ENCODE peak calls at places on chromosomes 12 and 14, in five cellular contexts. M, R, Y, K and I are unnamed samples.

GRCh38 chr14:54794796-54795195 is 107.8 kb downstream of the GCH1 start:
- DNase-seq in R (no peak), M (no peak), K (no peak), Y (no peak), I (no peak)

GRCh38 chr14:73753043-73753886 is 39.1 kb upstream of the PNMA1 start:
- DNase-seq in R (peak), Y (peak), M (no peak), K (no peak), I (no peak)

GRCh38 chr12:75908961-75909699 is 122.4 kb downstream of the PHLDA1 start:
- DNase-seq in K (no peak), M (peak), R (peak), Y (peak), I (no peak)

GRCh38 chr12:49983892-49984291 is 11.1 kb downstream of the AQP6 start:
- DNase-seq in Y (peak), R (peak), M (peak), K (no peak), I (no peak)

GRCh38 chr12:24014853-24015590 is 65.6 kb upstream of the SOX5 start:
- DNase-seq in M (no peak), R (no peak), K (no peak), Y (no peak), I (no peak)

GRCh38 chr14:94342334-94342934 is 19.3 kb upstream of the SERPINA6 start:
- DNase-seq in M (peak), Y (peak), R (peak), K (no peak), I (no peak)

GRCh38 chr12:473198-473597 is 13.5 kb downstream of the B4GALNT3 start:
- DNase-seq in K (no peak), R (no peak), M (no peak), Y (no peak), I (no peak)

GRCh38 chr14:61452452-61452851 is 131.1 kb downstream of the PRKCH start:
- DNase-seq in M (no peak), Y (no peak), R (no peak), K (no peak), I (no peak)

GRCh38 chr12:115794659-115795081 is 482.8 kb downstream of the MED13L start:
- DNase-seq in M (no peak), Y (no peak), R (no peak), K (no peak), I (no peak)

GRCh38 chr12:1518763-1519516 is 75.4 kb downstream of the FBXL14 start:
- DNase-seq in M (peak), R (no peak), Y (peak), K (no peak), I (no peak)

GRCh38 chr12:82132390-82132789 is 225.8 kb downstream of the CCDC59 start:
- DNase-seq in K (no peak), M (no peak), R (no peak), Y (no peak), I (no peak)

GRCh38 chr12:9347328-9348127 is 139.3 kb upstream of the PZP start:
- DNase-seq in M (peak), K (no peak), R (no peak), Y (peak), I (no peak)

GRCh38 chr14:63896278-63896720 is 43.5 kb downstream of the SYNE2 start:
- DNase-seq in R (peak), M (peak), Y (peak), K (no peak), I (no peak)

GRCh38 chr12:112961074-112961473 is 17.2 kb upstream of the OAS2 start:
- DNase-seq in R (no peak), M (no peak), Y (no peak), K (peak), I (no peak)

GRCh38 chr14:57389646-57390036 is 745 bp upstream of the NAA30 start:
- DNase-seq in M (no peak), K (no peak), Y (no peak), R (peak), I (no peak)

GRCh38 chr12:124586756-124587155 is 19.3 kb upstream of the NCOR2 start:
- DNase-seq in R (no peak), Y (no peak), K (no peak), M (no peak), I (no peak)

GRCh38 chr12:109464642-109465351 is 12.3 kb downstream of the KCTD10 start:
- DNase-seq in Y (no peak), R (no peak), M (no peak), K (no peak), I (no peak)

GRCh38 chr12:3313066-3313465 is 177.9 kb upstream of the PRMT8 start:
- DNase-seq in Y (peak), K (no peak), M (peak), R (no peak), I (no peak)

GRCh38 chr12:6090786-6091185 is 33.7 kb downstream of the VWF start:
- DNase-seq in M (peak), K (no peak), Y (no peak), R (no peak), I (no peak)

GRCh38 chr12:26113853-26114719 is 10.8 kb downstream of the BHLHE41 start:
- DNase-seq in R (peak), K (peak), Y (peak), M (peak), I (no peak)

GRCh38 chr12:210277-211141 is 3.4 kb downstream of the SLC6A12 start:
- DNase-seq in M (no peak), Y (no peak), K (no peak), R (no peak), I (no peak)

GRCh38 chr12:32496946-32497345 is 97.6 kb downstream of the FGD4 start:
- DNase-seq in Y (no peak), M (no peak), K (no peak), R (no peak), I (no peak)

GRCh38 chr12:46214668-46215429 is 54.0 kb downstream of the SLC38A1 start:
- DNase-seq in R (no peak), K (peak), Y (no peak), M (no peak), I (no peak)

GRCh38 chr12:98939350-98939749 is 294.3 kb downstream of the APAF1 start:
- DNase-seq in M (peak), K (no peak), R (peak), Y (peak), I (no peak)

GRCh38 chr14:61385002-61385685 is 63.8 kb downstream of the PRKCH start:
- DNase-seq in R (no peak), Y (no peak), M (no peak), K (no peak), I (no peak)

GRCh38 chr12:109608796-109609195 is 35.2 kb downstream of the MVK start:
- DNase-seq in M (no peak), R (no peak), Y (no peak), K (no peak), I (no peak)

GRCh38 chr14:49401373-49401772 is 184.8 kb downstream of the RPS29 start:
- DNase-seq in M (no peak), Y (no peak), K (no peak), R (no peak), I (no peak)

GRCh38 chr14:67514650-67515385 is 18.3 kb upstream of the PLEKHH1 start:
- DNase-seq in K (peak), M (peak), Y (peak), R (peak), I (no peak)

GRCh38 chr12:30169839-30170591 is 386.3 kb upstream of the TMTC1 start:
- DNase-seq in M (peak), K (no peak), R (no peak), Y (no peak), I (no peak)

GRCh38 chr12:46371718-46372130 is 849 bp downstream of the SLC38A2 start:
- DNase-seq in M (no peak), K (no peak), R (peak), Y (peak), I (no peak)

GRCh38 chr14:103169954-103170353 is 46.7 kb downstream of the TNFAIP2 start:
- DNase-seq in K (no peak), R (no peak), Y (no peak), M (no peak), I (no peak)

GRCh38 chr12:44488180-44488579 is 387.9 kb downstream of the NELL2 start:
- DNase-seq in Y (no peak), M (no peak), K (no peak), R (no peak), I (no peak)

GRCh38 chr12:19461986-19462385 is 22.7 kb downstream of the AEBP2 start:
- DNase-seq in K (no peak), Y (no peak), R (peak), M (no peak), I (no peak)

GRCh38 chr14:101838476-101838875 is 77.0 kb downstream of the PPP2R5C start:
- DNase-seq in M (no peak), R (no peak), Y (no peak), K (no peak), I (no peak)

GRCh38 chr12:115355301-115355700 is 671.3 kb upstream of the TBX3 start:
- DNase-seq in R (no peak), K (no peak), Y (no peak), M (peak), I (no peak)

GRCh38 chr14:92619671-92620437 is 106.3 kb downstream of the RIN3 start:
- DNase-seq in Y (no peak), K (no peak), M (no peak), R (no peak), I (no peak)

DNA sequence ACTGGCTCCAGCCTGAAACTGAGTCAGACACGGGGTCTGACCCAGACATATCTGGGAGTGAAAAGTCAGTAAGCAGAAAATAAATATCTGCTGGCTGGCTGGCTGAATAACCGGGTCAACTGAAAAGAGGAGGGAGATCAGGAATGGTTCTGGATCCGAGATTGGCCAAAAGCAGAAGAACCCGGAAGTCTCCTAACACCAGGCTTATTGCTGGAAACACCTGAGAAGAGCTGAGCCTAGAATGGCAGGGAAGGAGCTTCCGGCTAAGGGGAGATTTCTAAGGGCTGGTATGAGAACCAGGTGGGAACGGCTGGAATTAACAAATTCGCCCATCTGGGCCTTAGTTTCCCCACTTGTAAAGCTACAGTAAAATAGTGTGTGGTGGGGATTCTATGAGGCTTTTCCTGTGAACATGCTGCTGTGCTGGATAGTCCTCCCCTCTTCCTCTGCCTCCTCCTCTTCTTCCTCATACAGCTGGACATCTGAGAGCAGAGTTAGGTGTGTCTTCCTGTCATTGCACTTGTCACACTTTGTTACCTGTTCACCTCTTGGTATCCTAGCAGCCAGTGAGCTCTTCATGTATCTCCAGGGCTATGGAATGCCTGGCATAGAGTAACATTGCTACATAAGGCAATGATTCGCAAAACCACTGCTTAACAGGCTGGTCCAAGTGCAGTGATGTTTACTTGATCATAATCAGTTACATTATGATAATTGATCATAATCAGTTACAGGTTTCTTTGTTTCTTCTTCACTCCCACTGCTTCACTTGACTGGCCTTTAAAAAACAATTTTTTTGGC is 2.0 kb upstream of the SHMT2 start:
- DNase-seq in Y (no peak), K (no peak), R (no peak), M (peak), I (no peak)
- H3K4me3 ChIP-seq in Y (no peak), K (no peak), R (no peak), M (no peak), I (no peak)

DNA sequence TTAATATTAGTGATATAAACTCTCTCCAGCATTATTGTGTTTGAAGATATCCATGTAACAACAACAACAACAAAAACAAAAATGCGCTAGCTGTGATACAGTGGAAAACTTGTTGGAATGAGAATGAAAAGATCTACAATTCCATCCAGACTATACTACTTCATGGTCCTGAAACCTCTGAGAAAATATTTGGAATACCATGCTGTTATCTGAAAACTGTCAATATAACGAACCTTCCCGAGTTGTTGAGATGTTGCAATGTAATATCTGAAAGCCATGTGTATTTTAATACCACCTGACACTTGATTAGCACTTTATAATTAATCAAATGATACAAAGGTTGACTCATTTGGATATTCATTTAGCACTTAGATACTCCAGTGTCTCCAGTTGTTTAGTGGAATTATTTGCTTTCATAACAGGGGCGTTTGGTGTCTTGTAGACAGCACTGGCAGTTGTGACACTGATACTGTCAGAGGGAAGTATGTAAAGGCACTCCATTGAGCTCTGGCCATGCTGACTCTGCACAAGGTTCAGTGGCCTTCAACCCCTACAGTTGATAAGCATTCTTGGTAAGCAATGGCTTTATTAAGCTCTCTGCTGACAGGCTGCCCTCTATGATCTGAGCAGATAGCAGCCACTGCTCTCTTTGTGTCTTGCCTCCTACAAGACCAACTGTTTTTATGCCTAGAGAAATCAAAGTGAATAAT is 447.1 kb upstream of the SEL1L start:
- DNase-seq in R (no peak), K (no peak), Y (no peak), M (no peak), I (no peak)
- TF ChIP-seq CTCF in R (no peak), K (no peak), Y (no peak), M (no peak), I (no peak)

GRCh38 chr14:22434901-22435565 is 154.0 kb downstream of the DAD1 start:
- DNase-seq in R (no peak), M (no peak), K (no peak), Y (no peak), I (no peak)

GRCh38 chr14:22432348-22432976 is 156.6 kb downstream of the DAD1 start:
- DNase-seq in K (peak), M (peak), Y (peak), R (no peak), I (no peak)

GRCh38 chr14:22429546-22429945 is 159.5 kb downstream of the DAD1 start:
- DNase-seq in M (no peak), Y (no peak), K (no peak), R (no peak), I (no peak)

GRCh38 chr14:22433059-22433458 is 156.0 kb downstream of the DAD1 start:
- DNase-seq in M (no peak), K (no peak), R (no peak), Y (no peak), I (no peak)

DNA sequence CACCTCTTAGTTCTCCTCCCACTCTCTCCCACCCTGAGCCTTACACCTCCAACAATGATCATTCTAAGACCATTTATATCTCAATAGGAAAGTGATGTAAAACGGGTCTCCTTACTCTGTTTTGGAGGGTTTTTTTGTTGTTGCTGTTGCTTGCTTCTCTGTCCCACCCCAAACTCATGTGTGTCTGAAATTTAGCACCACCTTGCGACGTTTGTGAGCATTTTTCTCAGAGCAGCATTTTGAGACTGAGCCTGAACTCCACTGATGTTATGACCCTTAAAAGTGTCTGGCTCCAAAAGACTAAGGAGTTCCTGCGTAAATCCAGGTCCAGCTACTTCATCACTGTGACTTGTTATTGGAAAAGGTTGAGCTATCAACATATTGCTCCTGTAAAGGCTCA is 155.0 kb downstream of the DAD1 start:
- DNase-seq in R (no peak), K (no peak), Y (no peak), M (no peak), I (no peak)
- H3K4me3 ChIP-seq in R (no peak), K (no peak), Y (no peak), M (no peak), I (no peak)

GRCh38 chr12:48567731-48568130 is 2.1 kb downstream of the LALBA start:
- DNase-seq in Y (no peak), M (no peak), R (no peak), K (no peak), I (no peak)

GRCh38 chr12:48572326-48572725 is 2.5 kb upstream of the LALBA start:
- DNase-seq in K (no peak), M (peak), Y (no peak), R (no peak), I (no peak)

DNA sequence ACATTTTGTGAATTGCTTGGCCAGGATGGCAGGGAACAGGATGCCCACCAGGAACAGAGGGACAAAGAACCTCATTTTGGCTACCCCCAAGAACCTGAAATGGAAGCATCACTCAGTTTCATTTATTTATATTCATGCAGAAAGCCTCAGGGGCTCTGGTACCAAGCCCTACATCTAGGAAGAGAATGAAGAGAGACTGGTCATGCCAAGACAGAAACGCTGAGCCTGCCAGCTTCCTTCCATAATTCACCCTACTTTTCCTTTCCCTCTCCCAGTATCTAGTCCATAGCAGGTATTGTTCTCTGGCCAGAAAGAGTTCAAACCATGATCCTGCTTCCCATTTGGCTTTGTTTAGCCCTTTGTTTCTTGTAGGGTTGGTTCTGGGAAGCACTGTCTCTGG is at the start of gene LALBA:
- DNase-seq in K (no peak), Y (no peak), M (no peak), R (no peak), I (no peak)
- TF ChIP-seq CTCF in K (no peak), Y (no peak), M (no peak), R (no peak), I (no peak)